ENCODE peak calls at places on chromosomes 11 and 22, in ten cellular contexts. F is heart left ventricle, Z is psoas muscle, R is astrocyte of the spinal cord, C is colonic mucosa, D is HFF-Myc, Y is lung, T is fibroblast of lung, U is cardiac muscle cell, G is AG10803. S is an unnamed sample.

GRCh38 chr11:7019500-7020182 is 505 bp downstream of the ZNF214 start:
- DNase-seq in G (no peak), U (peak), Z (peak), D (no peak), R (peak), Y (no peak), C (peak), T (peak), F (peak), S (no peak)

GRCh38 chr11:121336279-121336947 is 43.8 kb downstream of the SC5D start:
- DNase-seq in Y (no peak), D (no peak), Z (no peak), F (no peak), R (no peak), T (no peak), G (no peak), U (no peak), C (no peak), S (no peak)

GRCh38 chr11:129192150-129192549 is at the start of gene ARHGAP32:
- DNase-seq in Y (no peak), C (peak), R (no peak), Z (no peak), D (no peak), U (no peak), G (no peak), T (no peak), F (no peak), S (no peak)

GRCh38 chr22:25366408-25366807 is 147.0 kb downstream of the CRYBB2 start:
- DNase-seq in U (no peak), T (no peak), D (no peak), F (peak), Y (no peak), C (no peak), Z (peak), R (no peak), G (no peak), S (no peak)

GRCh38 chr11:18617688-18618340 is 16.3 kb downstream of the SPTY2D1 start:
- DNase-seq in F (no peak), Y (no peak), R (peak), Z (no peak), T (peak), D (no peak), C (no peak), G (peak), U (no peak), S (no peak)

GRCh38 chr22:48496987-48497650 is 1330.6 kb downstream of the BRD1 start:
- DNase-seq in Y (no peak), D (no peak), T (no peak), C (no peak), G (no peak), F (no peak), R (no peak), U (no peak), Z (peak), S (no peak)

GRCh38 chr11:122032317-122032716 is 83.7 kb downstream of the BLID start:
- DNase-seq in Y (no peak), G (peak), Z (no peak), F (no peak), T (peak), U (no peak), C (no peak), R (peak), D (peak), S (no peak)

GRCh38 chr11:26851696-26852095 is 129.8 kb upstream of the SLC5A12 start:
- DNase-seq in F (no peak), T (no peak), R (no peak), Z (no peak), U (no peak), C (no peak), D (no peak), G (no peak), Y (no peak), S (no peak)

GRCh38 chr11:20035701-20036601 is 124.3 kb downstream of the DBX1 start:
- DNase-seq in G (peak), R (peak), Z (no peak), D (no peak), U (no peak), T (peak), Y (no peak), C (no peak), F (no peak), S (no peak)

GRCh38 chr22:41367680-41368542 is 13.8 kb upstream of the TEF start:
- DNase-seq in T (peak), G (peak), Y (peak), F (no peak), Z (no peak), U (no peak), C (peak), R (peak), D (no peak), S (peak)

GRCh38 chr11:134760307-134760706 is 348.3 kb upstream of the B3GAT1 start:
- DNase-seq in Z (no peak), Y (no peak), R (no peak), U (no peak), G (no peak), F (no peak), T (no peak), D (no peak), C (no peak), S (no peak)

GRCh38 chr11:86811637-86812321 is 11.4 kb downstream of the PRSS23 start:
- DNase-seq in Y (no peak), G (peak), U (no peak), Z (no peak), R (peak), D (no peak), C (no peak), T (peak), F (no peak), S (no peak)

GRCh38 chr11:33060271-33060670 is 20.9 kb downstream of the TCP11L1 start:
- DNase-seq in Y (no peak), R (no peak), F (no peak), D (no peak), Z (no peak), C (no peak), T (no peak), U (no peak), G (no peak), S (no peak)

GRCh38 chr11:31240340-31240904 is 129.1 kb downstream of the DCDC1 start:
- DNase-seq in Z (no peak), R (peak), T (peak), G (peak), U (peak), D (no peak), C (no peak), F (no peak), Y (no peak), S (no peak)

GRCh38 chr11:73239111-73239521 is 21.0 kb downstream of the P2RY2 start:
- DNase-seq in R (no peak), G (no peak), C (no peak), D (no peak), U (no peak), Z (peak), F (no peak), T (no peak), Y (no peak), S (peak)

GRCh38 chr11:93738647-93739081 is 2.6 kb downstream of the TAF1D start:
- DNase-seq in R (no peak), Z (no peak), F (no peak), D (no peak), G (no peak), Y (no peak), C (no peak), T (peak), U (no peak), S (no peak)

DNA sequence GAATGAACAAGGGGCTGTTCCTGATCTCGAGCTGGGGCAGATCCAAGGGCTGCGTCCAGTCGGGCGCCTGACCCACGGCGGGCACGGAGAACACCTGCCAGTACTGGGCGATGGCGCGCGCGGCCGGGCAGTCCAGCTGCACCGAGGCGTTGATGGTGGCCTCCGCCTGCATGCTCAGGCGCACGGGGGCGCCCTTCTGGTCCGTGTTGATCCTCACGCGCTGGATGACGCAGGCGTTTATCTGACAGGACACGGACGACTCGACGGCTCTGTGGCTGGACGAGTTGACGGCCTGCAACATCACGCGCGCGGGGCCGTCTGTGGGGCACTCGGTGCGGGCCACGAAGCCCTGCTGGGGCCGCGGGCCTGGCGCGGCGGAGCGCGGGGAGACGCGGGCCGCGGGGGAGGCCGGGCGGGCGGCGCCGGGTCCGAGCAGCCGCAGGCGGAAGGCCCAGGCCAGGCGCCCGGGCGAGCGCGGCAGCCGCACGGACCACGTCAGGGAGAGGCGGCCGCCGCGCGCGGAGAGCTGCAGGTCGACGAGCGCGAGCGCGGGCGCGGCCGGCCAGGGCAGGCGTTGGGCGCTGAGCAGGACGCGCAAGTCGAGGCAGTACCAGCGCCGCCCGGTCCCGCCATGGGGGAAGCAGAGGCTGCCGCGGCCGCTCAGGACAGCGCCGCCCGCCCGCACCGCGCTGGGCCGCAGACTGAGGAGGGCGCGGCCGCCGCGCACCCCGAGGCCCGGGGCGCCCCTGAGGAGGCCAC is 515 bp downstream of the PKDREJ start:
- DNase-seq in C (peak), Z (peak), U (peak), T (peak), R (peak), D (no peak), F (peak), Y (peak), G (peak), S (peak)
- H3K4me3 ChIP-seq in C (no peak), Z (peak), U (no peak), T (no peak), R (no peak), D (no peak), F (peak), Y (peak), G (no peak), S (peak)

DNA sequence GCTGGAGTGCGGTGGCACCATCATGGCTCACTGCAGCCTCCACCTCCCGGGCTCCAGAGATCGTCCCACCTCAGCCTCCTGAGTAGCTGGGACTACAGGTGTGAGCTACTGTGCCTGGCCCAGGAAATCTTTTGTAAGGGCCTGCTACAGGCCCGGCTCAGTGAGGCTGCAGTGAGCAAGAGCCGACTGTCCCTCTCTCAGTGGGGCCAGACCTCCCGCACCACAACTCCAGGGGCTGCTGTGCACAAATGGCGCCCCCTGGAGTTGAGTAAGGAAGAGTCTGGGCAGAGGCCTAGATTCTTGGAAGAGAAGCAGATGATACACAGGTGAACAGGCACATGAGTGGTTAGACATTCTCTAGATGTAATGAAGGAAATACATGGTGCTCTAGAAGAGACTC is 7.0 kb downstream of the SERHL2 start:
- DNase-seq in U (peak), R (peak), Z (no peak), Y (no peak), F (no peak), C (no peak), G (no peak), T (no peak), D (no peak), S (no peak)
- TF ChIP-seq CTCF in U (peak), R (peak), Z (peak), Y (peak), F (peak), C (peak), G (peak), T (peak), D (peak), S (peak)

GRCh38 chr22:17472886-17473285 is 90.4 kb upstream of the SLC25A18 start:
- DNase-seq in D (no peak), G (no peak), Z (no peak), R (no peak), T (no peak), U (peak), F (no peak), C (no peak), Y (no peak), S (no peak)
- H3K4me3 ChIP-seq in D (no peak), G (no peak), Z (peak), R (no peak), T (no peak), U (no peak), F (no peak), C (no peak), Y (no peak), S (no peak)

DNA sequence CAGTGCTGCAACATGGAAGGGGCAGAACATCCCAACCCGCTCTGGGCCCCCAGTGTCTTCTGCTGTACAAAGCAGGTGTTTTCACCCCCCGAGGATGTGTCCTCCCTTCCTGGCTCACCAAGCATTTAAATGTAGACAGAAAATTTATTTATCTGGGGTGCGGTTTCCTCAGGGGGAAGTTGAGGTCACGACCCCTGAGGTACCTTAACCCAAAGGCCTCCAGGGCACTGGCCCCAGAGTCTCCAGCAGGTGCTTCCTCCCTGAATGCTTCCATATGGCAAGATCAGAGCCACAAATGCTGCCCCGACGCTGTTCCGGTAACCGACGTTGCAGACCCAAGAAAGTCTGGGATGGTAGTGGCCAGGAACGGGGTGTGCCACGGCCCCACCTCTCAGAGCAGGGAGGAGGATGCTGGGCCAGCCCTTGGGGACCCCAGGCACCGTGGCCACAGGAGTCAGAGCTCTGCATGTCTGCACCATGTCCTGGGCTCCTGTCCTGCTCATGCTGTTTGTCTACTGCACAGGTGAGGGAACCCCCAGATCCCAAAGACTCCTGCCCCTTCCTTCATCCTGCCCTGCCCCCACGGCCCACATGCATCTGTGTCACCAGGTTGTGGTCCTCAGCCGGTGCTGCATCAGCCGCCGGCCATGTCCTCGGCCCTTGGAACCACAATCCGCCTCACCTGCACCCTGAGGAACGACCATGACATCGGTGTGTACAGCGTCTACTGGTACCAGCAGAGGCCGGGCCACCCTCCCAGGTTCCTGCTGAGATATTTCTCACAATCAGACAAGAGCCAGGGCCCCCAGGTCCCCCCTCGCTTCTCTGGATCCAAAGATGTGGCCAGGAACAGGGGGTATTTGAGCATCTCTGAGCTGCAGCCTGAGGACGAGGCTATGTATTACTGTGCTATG is at the start of gene VPREB1:
- DNase-seq in U (no peak), R (no peak), F (no peak), G (no peak), C (no peak), D (no peak), Y (no peak), T (no peak), Z (no peak), S (no peak)
- TF ChIP-seq CTCF in U (no peak), R (no peak), F (no peak), G (no peak), C (no peak), D (no peak), Y (no peak), T (no peak), Z (no peak), S (no peak)

GRCh38 chr11:95559899-95560298 is 229.7 kb downstream of the FAM76B start:
- DNase-seq in Y (no peak), R (no peak), D (no peak), G (no peak), U (no peak), T (no peak), F (no peak), Z (no peak), C (no peak), S (peak)

GRCh38 chr11:95556011-95556341 is 233.6 kb downstream of the FAM76B start:
- DNase-seq in F (no peak), G (no peak), T (no peak), R (no peak), Y (no peak), U (no peak), Z (no peak), C (no peak), D (no peak), S (no peak)

DNA sequence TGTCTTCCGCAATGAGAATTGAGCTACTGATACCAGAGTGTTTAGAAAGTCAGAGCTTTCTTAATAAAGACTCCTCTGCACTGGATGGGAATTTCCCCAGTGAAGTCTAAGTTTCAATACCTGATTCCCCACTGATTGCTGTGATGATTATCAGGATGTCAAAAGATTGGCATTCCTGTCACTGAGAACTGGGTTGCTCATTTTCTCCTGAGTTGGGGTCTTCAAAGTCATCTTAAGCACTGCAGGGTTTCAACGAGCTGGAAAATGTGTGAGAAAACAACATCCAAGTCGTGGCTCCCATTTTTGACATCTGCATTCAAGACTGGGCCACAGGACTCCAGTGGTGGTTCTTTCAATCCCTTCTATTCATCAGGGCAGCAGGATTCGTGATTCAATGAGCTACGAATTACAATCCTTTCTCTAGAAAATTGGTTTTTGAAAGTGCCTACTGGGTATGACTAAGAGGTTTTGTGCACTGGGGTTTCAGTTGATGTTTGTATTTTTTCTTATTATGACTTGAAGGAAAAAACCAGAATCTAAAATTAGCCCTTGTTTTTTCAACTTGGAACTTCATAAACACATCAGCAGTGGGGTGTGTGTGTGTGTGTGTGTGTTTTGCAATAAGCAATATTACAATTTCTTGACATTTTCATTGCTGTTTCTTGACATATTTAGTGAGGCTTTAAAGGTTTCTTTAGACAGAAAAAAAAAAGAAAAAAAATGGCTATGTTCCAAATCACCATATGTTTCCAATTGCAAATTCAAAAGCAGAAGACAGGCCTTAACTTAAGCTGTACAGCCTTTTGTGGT is 233.0 kb downstream of the FAM76B start:
- DNase-seq in G (peak), F (no peak), R (peak), T (peak), Y (no peak), U (no peak), D (peak), C (no peak), Z (no peak), S (no peak)
- H3K4me3 ChIP-seq in G (no peak), F (no peak), R (no peak), T (no peak), Y (no peak), U (no peak), D (no peak), C (no peak), Z (no peak), S (no peak)

DNA sequence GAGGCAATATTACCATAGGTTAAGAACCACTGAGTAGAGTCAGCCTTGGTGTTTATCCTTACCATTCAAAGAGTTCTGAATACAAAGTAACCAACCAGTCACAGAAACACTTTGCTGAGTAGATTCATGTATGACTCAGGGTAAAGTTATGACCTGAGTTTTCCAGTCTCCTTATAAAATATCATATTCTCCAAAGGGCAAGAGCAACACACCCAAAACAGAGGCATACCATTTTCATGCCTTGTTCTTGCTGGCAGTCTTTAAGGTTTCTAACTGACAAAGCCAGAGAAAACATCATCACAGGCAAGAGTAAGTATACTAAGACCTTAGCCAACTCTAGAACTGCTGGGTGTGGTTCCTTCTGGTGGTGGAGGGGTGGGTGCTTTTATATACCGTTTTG is 3.2 kb downstream of the ATL3 start:
- DNase-seq in G (peak), Z (no peak), R (peak), Y (no peak), C (no peak), T (peak), D (peak), F (no peak), U (no peak), S (no peak)
- TF ChIP-seq CTCF in G (no peak), Z (no peak), R (no peak), Y (no peak), C (no peak), T (no peak), D (no peak), F (no peak), U (no peak), S (no peak)

GRCh38 chr11:38019072-38019775 is 1421.2 kb upstream of the RAG2 start:
- DNase-seq in C (no peak), T (peak), D (no peak), U (no peak), Y (no peak), F (no peak), G (no peak), Z (no peak), R (peak), S (no peak)
- H3K4me3 ChIP-seq in C (no peak), T (no peak), D (no peak), U (no peak), Y (no peak), F (no peak), G (no peak), Z (no peak), R (no peak), S (no peak)

GRCh38 chr22:39925273-39925672 is 24.4 kb downstream of the GRAP2 start:
- DNase-seq in D (no peak), F (no peak), C (no peak), U (no peak), T (no peak), R (no peak), Z (no peak), G (no peak), Y (no peak), S (no peak)

GRCh38 chr22:39924286-39924685 is 23.4 kb downstream of the GRAP2 start:
- DNase-seq in Z (no peak), T (no peak), D (no peak), Y (no peak), R (no peak), C (no peak), U (no peak), G (no peak), F (no peak), S (no peak)

GRCh38 chr22:39928556-39929401 is 27.9 kb downstream of the GRAP2 start:
- DNase-seq in R (no peak), F (no peak), U (no peak), G (no peak), Z (no peak), T (no peak), C (no peak), D (no peak), Y (no peak), S (no peak)

GRCh38 chr22:39926175-39927152 is 25.6 kb downstream of the GRAP2 start:
- DNase-seq in C (peak), Y (no peak), R (no peak), F (no peak), T (no peak), Z (no peak), D (no peak), G (no peak), U (no peak), S (no peak)

DNA sequence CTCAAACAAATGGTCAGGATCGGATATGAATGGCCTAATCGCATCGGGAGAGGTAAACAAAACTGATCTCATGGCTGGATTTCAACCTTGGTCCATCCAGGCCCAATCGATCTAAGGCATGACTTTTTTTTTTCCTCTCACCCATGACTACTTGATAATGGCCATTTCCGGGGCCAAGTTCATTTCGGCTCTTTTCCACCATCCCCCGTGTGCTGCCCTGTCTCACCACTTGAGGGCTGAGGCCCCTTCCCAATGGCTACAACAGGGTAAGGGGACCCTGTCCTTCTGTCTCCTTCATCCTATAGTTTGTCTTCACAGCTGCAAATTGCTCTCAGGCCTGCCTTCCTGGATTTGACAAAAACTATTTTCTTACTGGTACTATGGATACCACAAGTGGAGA is 26.7 kb downstream of the GRAP2 start:
- DNase-seq in U (no peak), G (no peak), Y (no peak), D (no peak), T (no peak), Z (no peak), C (no peak), R (no peak), F (no peak), S (no peak)
- TF ChIP-seq CTCF in U (peak), G (no peak), Y (no peak), D (peak), T (no peak), Z (no peak), C (no peak), R (no peak), F (no peak), S (no peak)